ENCODE peak calls at places on chromosomes 4 and X, in seven cellular contexts. A, D, E, F, H, S and T are unnamed samples.

GRCh38 chr4:16032382-16032743 is 51.5 kb downstream of the PROM1 start:
- DNase-seq in F (no peak), S (no peak), A (no peak), H (no peak), E (no peak), D (no peak), T (no peak)

GRCh38 chr4:161148051-161148450 is 1015.7 kb downstream of the FSTL5 start:
- DNase-seq in E (no peak), H (no peak), F (no peak), D (no peak), A (no peak), S (no peak), T (no peak)

GRCh38 chrX:37652053-37652452 is 33.5 kb upstream of the XK start:
- DNase-seq in E (no peak), A (no peak), H (no peak), F (no peak), S (no peak), D (no peak), T (no peak)

GRCh38 chrX:57651169-57651919 is 28.7 kb downstream of the NLRP2B start:
- DNase-seq in F (no peak), E (peak; percentile 29), A (no peak), H (no peak), S (no peak), D (no peak), T (no peak)

GRCh38 chrX:97860206-97860605 is 976.5 kb downstream of the RPA4 start:
- DNase-seq in E (no peak), H (no peak), S (no peak), A (peak; percentile 13), F (peak; percentile 2), D (peak; percentile 51), T (no peak)

GRCh38 chrX:107654778-107655761 is 26.8 kb downstream of the PRPS1 start:
- DNase-seq in A (peak; percentile 61), D (peak; percentile 57), H (no peak), F (no peak), E (peak; percentile 75), S (peak; percentile 41), T (no peak)

GRCh38 chr4:145279122-145279960 is 99.0 kb upstream of the OTUD4 start:
- DNase-seq in D (no peak), A (peak; percentile 50), F (no peak), S (no peak), E (no peak), H (no peak), T (peak; percentile 67)

GRCh38 chrX:8345473-8345872 is 119.2 kb upstream of the VCX3B start:
- DNase-seq in A (peak; percentile 55), S (no peak), E (no peak), D (no peak), F (no peak), H (no peak), T (peak; percentile 32)

GRCh38 chrX:96551320-96551872 is 133.2 kb upstream of the DIAPH2 start:
- DNase-seq in E (no peak), F (no peak), D (no peak), S (no peak), H (no peak), A (no peak), T (no peak)

GRCh38 chr4:23360718-23361117 is 529.1 kb downstream of the PPARGC1A start:
- DNase-seq in D (no peak), E (no peak), F (no peak), H (no peak), S (no peak), A (no peak), T (no peak)

GRCh38 chrX:314781-315595 is 3.6 kb downstream of the GTPBP6 start:
- DNase-seq in F (no peak), E (no peak), D (no peak), H (no peak), A (no peak), S (no peak), T (no peak)

GRCh38 chr4:39166670-39167069 is 15.7 kb upstream of the WDR19 start:
- DNase-seq in D (no peak), E (no peak), A (no peak), F (no peak), H (no peak), S (no peak), T (no peak)

GRCh38 chr4:84944952-84945351 is 21.5 kb downstream of the WDFY3 start:
- DNase-seq in E (no peak), D (no peak), F (no peak), A (no peak), S (no peak), H (no peak), T (no peak)

GRCh38 chr4:86961605-86962295 is 26.9 kb downstream of the AFF1 start:
- DNase-seq in A (no peak), S (no peak), H (no peak), D (no peak), F (no peak), E (no peak), T (no peak)

GRCh38 chrX:39470588-39471155 is 627.1 kb downstream of the BCOR start:
- DNase-seq in S (no peak), F (peak; percentile 42), E (no peak), A (no peak), D (no peak), H (no peak), T (no peak)

GRCh38 chr4:153274967-153275366 is 69.5 kb upstream of the MND1 start:
- DNase-seq in H (no peak), S (no peak), A (no peak), E (no peak), F (no peak), D (no peak), T (no peak)

GRCh38 chr4:169268951-169269781 is 1.6 kb downstream of the SH3RF1 start:
- DNase-seq in D (no peak), H (no peak), E (peak; percentile 42), A (no peak), F (no peak), S (no peak), T (peak; percentile 72)

GRCh38 chr4:157898836-157899605 is 273.8 kb downstream of the GASK1B start:
- DNase-seq in D (no peak), A (no peak), S (no peak), E (no peak), F (no peak), H (no peak), T (no peak)

GRCh38 chrX:106415276-106415895 is 196.4 kb upstream of the RADX start:
- DNase-seq in E (no peak), A (peak; percentile 20), H (no peak), S (no peak), D (no peak), F (no peak), T (peak; percentile 64)

GRCh38 chrX:133461226-133461625 is 45.9 kb upstream of the GPC4 start:
- DNase-seq in S (no peak), E (no peak), F (no peak), A (no peak), H (peak; percentile 6), D (no peak), T (no peak)

GRCh38 chrX:44061940-44062339 is 88.8 kb upstream of the NDP start:
- DNase-seq in D (no peak), E (no peak), H (no peak), F (no peak), S (no peak), A (no peak), T (no peak)

GRCh38 chrX:72381439-72382198 is 75.9 kb upstream of the CITED1 start:
- DNase-seq in S (no peak), D (no peak), F (no peak), E (no peak), H (no peak), A (no peak), T (no peak)